ENCODE peak calls at places on chromosome 7, in nine cellular contexts. C is NCI-H446, R is EL, I is A549, A is colonic mucosa, Y is transverse colon, E is RPMI7951, D is tibial artery, N is GM18507. V is an unnamed sample.

GRCh38 chr7:19294629-19295028 is 149.4 kb upstream of the FERD3L start:
- DNase-seq in C (no peak), R (peak; percentile 9), I (no peak), A (no peak), Y (no peak), E (peak; percentile 9), D (no peak), N (no peak), V (no peak)

GRCh38 chr7:43669286-43670081 is 59.8 kb downstream of the COA1 start:
- DNase-seq in C (no peak), R (no peak), I (peak; percentile 30), A (no peak), Y (peak; percentile 26), E (peak; percentile 52), D (no peak), N (no peak), V (no peak)

GRCh38 chr7:132560825-132561529 is 15.3 kb downstream of the PLXNA4 start:
- DNase-seq in C (no peak), R (no peak), I (peak; percentile 40), A (no peak), Y (no peak), E (no peak), D (no peak), N (no peak), V (no peak)

GRCh38 chr7:115618676-115619075 is 411.9 kb downstream of the TFEC start:
- DNase-seq in C (no peak), R (peak; percentile 66), I (no peak), A (no peak), Y (no peak), E (no peak), D (no peak), N (no peak), V (no peak)

GRCh38 chr7:16889851-16890443 is 8.2 kb upstream of the AGR3 start:
- DNase-seq in C (no peak), R (peak; percentile 3), I (no peak), A (no peak), Y (no peak), E (no peak), D (no peak), N (no peak), V (no peak)

GRCh38 chr7:113015038-113015645 is 71.5 kb downstream of the GPR85 start:
- DNase-seq in C (no peak), R (peak; percentile 41), I (peak; percentile 30), A (no peak), Y (no peak), E (peak; percentile 45), D (no peak), N (no peak), V (no peak)

GRCh38 chr7:140696679-140697446 is at the start of gene NDUFB2:
- DNase-seq in C (peak; percentile 72), R (peak; percentile 79), I (peak; percentile 91), A (peak; percentile 85), Y (peak; percentile 81), E (peak; percentile 78), D (peak; percentile 68), N (peak; percentile 69), V (peak; percentile 89)

GRCh38 chr7:159204664-159205063 is 60.0 kb upstream of the VIPR2 start:
- DNase-seq in C (no peak), R (no peak), I (no peak), A (no peak), Y (no peak), E (no peak), D (no peak), N (no peak), V (no peak)

GRCh38 chr7:127885843-127886242 is 145.4 kb downstream of the LRRC4 start:
- DNase-seq in C (peak; percentile 39), R (peak; percentile 82), I (no peak), A (no peak), Y (no peak), E (peak; percentile 79), D (peak; percentile 51), N (no peak), V (no peak)

GRCh38 chr7:73537051-73537450 is 15.0 kb upstream of the BAZ1B start:
- DNase-seq in C (no peak), R (no peak), I (no peak), A (no peak), Y (no peak), E (no peak), D (no peak), N (no peak), V (no peak)

GRCh38 chr7:57404967-57405421 is 45.0 kb upstream of the ZNF716 start:
- DNase-seq in C (no peak), R (no peak), I (no peak), A (no peak), Y (no peak), E (no peak), D (no peak), N (no peak), V (no peak)

GRCh38 chr7:128811631-128812430 is 18.4 kb upstream of the FLNC start:
- DNase-seq in C (no peak), R (no peak), I (no peak), A (no peak), Y (no peak), E (no peak), D (no peak), N (no peak), V (no peak)

GRCh38 chr7:112009081-112009480 is 197.1 kb downstream of the DOCK4 start:
- DNase-seq in C (no peak), R (peak; percentile 44), I (peak; percentile 43), A (no peak), Y (no peak), E (peak; percentile 75), D (no peak), N (no peak), V (no peak)

GRCh38 chr7:4665661-4666060 is 16.4 kb upstream of the FOXK1 start:
- DNase-seq in C (no peak), R (peak; percentile 92), I (peak; percentile 81), A (no peak), Y (no peak), E (peak; percentile 39), D (no peak), N (no peak), V (no peak)

GRCh38 chr7:97844036-97844435 is 28.2 kb downstream of the ASNS start:
- DNase-seq in C (no peak), R (no peak), I (peak; percentile 18), A (no peak), Y (no peak), E (peak; percentile 23), D (no peak), N (no peak), V (no peak)

GRCh38 chr7:91940171-91940570 is 491 bp upstream of the AKAP9 start:
- DNase-seq in C (no peak), R (peak; percentile 48), I (peak; percentile 16), A (peak; percentile 33), Y (peak; percentile 19), E (peak; percentile 44), D (peak; percentile 41), N (no peak), V (peak; percentile 68)